ENCODE peak calls at places on chromosome 17, in nine cellular contexts. F is progenitor cell of endocrine pancreas; K is GM23338; L is central memory CD4-positive, alpha-beta T cell; Y is activated CD4-positive, CD25-positive, alpha-beta regulatory T cell; G is GM12891; T is activated effector memory CD4-positive, alpha-beta T cell treated with Interleukin-2 at 50 U/mL for 16 hours; Z is thoracic aorta; N is T-cell. Q is an unnamed sample.

GRCh38 chr17:21843951-21844590 is 151.7 kb downstream of the KCNJ18 start:
- DNase-seq in F (no peak), K (no peak), L (no peak), Y (no peak), G (no peak), T (no peak), Z (no peak), N (no peak), Q (no peak)

GRCh38 chr17:67608691-67609090 is 109.0 kb upstream of the NOL11 start:
- DNase-seq in F (no peak), K (no peak), L (no peak), Y (no peak), G (no peak), T (no peak), Z (no peak), N (no peak), Q (no peak)

GRCh38 chr17:13478326-13478830 is 123.4 kb downstream of the HS3ST3A1 start:
- DNase-seq in F (no peak), K (no peak), L (no peak), Y (no peak), G (no peak), T (no peak), Z (no peak), N (no peak), Q (no peak)

GRCh38 chr17:35742896-35743477 is 10.1 kb downstream of the GAS2L2 start:
- DNase-seq in F (no peak), K (no peak), L (no peak), Y (no peak), G (no peak), T (no peak), Z (no peak), N (no peak), Q (no peak)

GRCh38 chr17:6940186-6940649 is 55.6 kb upstream of the ALOX12 start:
- DNase-seq in F (no peak), K (no peak), L (peak; percentile 24), Y (no peak), G (no peak), T (no peak), Z (no peak), N (no peak), Q (no peak)

GRCh38 chr17:14301279-14301760 is 439 bp downstream of the HS3ST3B1 start:
- DNase-seq in F (no peak), K (peak; percentile 53), L (peak; percentile 40), Y (no peak), G (no peak), T (no peak), Z (no peak), N (peak; percentile 25), Q (peak; percentile 47)

GRCh38 chr17:78341559-78342437 is 18.1 kb downstream of the SOCS3 start:
- DNase-seq in F (peak; percentile 66), K (peak; percentile 88), L (no peak), Y (no peak), G (no peak), T (no peak), Z (no peak), N (no peak), Q (no peak)

GRCh38 chr17:29291163-29291752 is 2.7 kb downstream of the NUFIP2 start:
- DNase-seq in F (no peak), K (peak; percentile 74), L (peak; percentile 61), Y (no peak), G (peak; percentile 24), T (no peak), Z (no peak), N (no peak), Q (peak; percentile 74)

GRCh38 chr17:65177901-65178300 is 40.7 kb downstream of the RGS9 start:
- DNase-seq in F (no peak), K (no peak), L (no peak), Y (no peak), G (no peak), T (no peak), Z (no peak), N (no peak), Q (peak; percentile 21)

GRCh38 chr17:72865954-72866353 is 226.5 kb downstream of the SLC39A11 start:
- DNase-seq in F (no peak), K (no peak), L (no peak), Y (no peak), G (no peak), T (no peak), Z (no peak), N (no peak), Q (no peak)

GRCh38 chr17:82106697-82107305 is 8.8 kb upstream of the FASN start:
- DNase-seq in F (no peak), K (no peak), L (no peak), Y (no peak), G (no peak), T (no peak), Z (no peak), N (no peak), Q (no peak)